ENCODE peak calls at places on chromosomes 13 and 19, in six cellular contexts. A, Z, M, G, X and B are unnamed samples.
A peak's percentile ranks its signal among the peaks of the same experiment; 100 is the strongest.

GRCh38 chr19:35718345-35719041 is 690 bp downstream of the KMT2B start:
- DNase-seq in M (no peak), X (peak; percentile 10), G (peak; percentile 79), A (peak; percentile 56), Z (peak; percentile 73), B (no peak)

GRCh38 chr13:59750860-59751259 is 412.9 kb downstream of the DIAPH3 start:
- DNase-seq in Z (no peak), A (no peak), G (peak; percentile 60), X (peak; percentile 21), M (no peak), B (no peak)

GRCh38 chr19:41230067-41230857 is 11.2 kb downstream of the AXL start:
- DNase-seq in G (no peak), Z (no peak), X (no peak), M (no peak), A (no peak), B (no peak)

GRCh38 chr13:97295279-97296182 is 73.4 kb downstream of the MBNL2 start:
- DNase-seq in A (no peak), Z (no peak), X (peak; percentile 95), M (no peak), G (no peak), B (no peak)

GRCh38 chr13:91369432-91369831 is 21.9 kb downstream of the MIR17HG start:
- DNase-seq in A (no peak), M (no peak), X (no peak), Z (no peak), G (no peak), B (no peak)

GRCh38 chr19:17836530-17836929 is 11.3 kb downstream of the JAK3 start:
- DNase-seq in M (no peak), Z (no peak), G (no peak), A (no peak), X (no peak), B (no peak)

GRCh38 chr13:54387607-54388006 is 1359.0 kb downstream of the OLFM4 start:
- DNase-seq in M (no peak), Z (no peak), A (no peak), G (peak; percentile 24), X (no peak), B (no peak)

GRCh38 chr13:59531571-59532091 is 632.1 kb downstream of the DIAPH3 start:
- DNase-seq in G (peak; percentile 30), X (peak; percentile 65), M (no peak), A (peak; percentile 87), Z (peak; percentile 63), B (peak; percentile 83)

GRCh38 chr13:88717946-88718345 is 1046.8 kb downstream of the SLITRK5 start:
- DNase-seq in M (no peak), G (no peak), X (no peak), Z (no peak), A (no peak), B (no peak)

GRCh38 chr13:20182231-20182846 is 10.4 kb downstream of the GJB2 start:
- DNase-seq in M (no peak), Z (no peak), G (peak; percentile 89), A (peak; percentile 45), X (peak; percentile 70), B (peak; percentile 76)

GRCh38 chr13:27012482-27013197 is 159.0 kb downstream of the USP12 start:
- DNase-seq in M (no peak), X (peak; percentile 89), G (no peak), A (no peak), Z (no peak), B (no peak)

GRCh38 chr13:50576156-50576555 is 267.3 kb downstream of the DLEU7 start:
- DNase-seq in X (no peak), G (no peak), Z (no peak), A (no peak), M (no peak), B (no peak)

GRCh38 chr19:6766357-6767080 is 716 bp downstream of the SH2D3A start:
- DNase-seq in Z (no peak), G (peak; percentile 24), X (peak; percentile 59), M (no peak), A (no peak), B (no peak)

GRCh38 chr19:53993448-53993847 is 2.0 kb downstream of the CACNG6 start:
- DNase-seq in M (no peak), G (no peak), X (no peak), A (no peak), Z (no peak), B (no peak)

GRCh38 chr19:44055870-44056269 is 4.0 kb downstream of the ZNF223 start:
- DNase-seq in G (peak; percentile 26), Z (no peak), X (no peak), M (no peak), A (no peak), B (no peak)

GRCh38 chr13:24035411-24035810 is 125.1 kb upstream of the SPATA13 start:
- DNase-seq in G (no peak), Z (no peak), M (no peak), A (no peak), X (no peak), B (no peak)

GRCh38 chr19:57171551-57172081 is 4.3 kb upstream of the DUXA start:
- DNase-seq in X (no peak), Z (peak; percentile 62), A (peak; percentile 56), M (peak; percentile 30), G (peak; percentile 89), B (no peak)

GRCh38 chr13:98333481-98333880 is 156.4 kb upstream of the RNF113B start:
- DNase-seq in A (no peak), M (no peak), Z (no peak), G (no peak), X (no peak), B (no peak)

GRCh38 chr13:113856716-113857065 is 7.2 kb downstream of the GAS6 start:
- DNase-seq in G (peak; percentile 51), Z (peak; percentile 46), A (peak; percentile 39), M (no peak), X (no peak), B (no peak)

GRCh38 chr19:50377051-50377441 is 789 bp downstream of the NR1H2 start:
- DNase-seq in M (peak; percentile 55), A (no peak), Z (peak; percentile 75), G (peak; percentile 89), X (peak; percentile 19), B (no peak)

DNA sequence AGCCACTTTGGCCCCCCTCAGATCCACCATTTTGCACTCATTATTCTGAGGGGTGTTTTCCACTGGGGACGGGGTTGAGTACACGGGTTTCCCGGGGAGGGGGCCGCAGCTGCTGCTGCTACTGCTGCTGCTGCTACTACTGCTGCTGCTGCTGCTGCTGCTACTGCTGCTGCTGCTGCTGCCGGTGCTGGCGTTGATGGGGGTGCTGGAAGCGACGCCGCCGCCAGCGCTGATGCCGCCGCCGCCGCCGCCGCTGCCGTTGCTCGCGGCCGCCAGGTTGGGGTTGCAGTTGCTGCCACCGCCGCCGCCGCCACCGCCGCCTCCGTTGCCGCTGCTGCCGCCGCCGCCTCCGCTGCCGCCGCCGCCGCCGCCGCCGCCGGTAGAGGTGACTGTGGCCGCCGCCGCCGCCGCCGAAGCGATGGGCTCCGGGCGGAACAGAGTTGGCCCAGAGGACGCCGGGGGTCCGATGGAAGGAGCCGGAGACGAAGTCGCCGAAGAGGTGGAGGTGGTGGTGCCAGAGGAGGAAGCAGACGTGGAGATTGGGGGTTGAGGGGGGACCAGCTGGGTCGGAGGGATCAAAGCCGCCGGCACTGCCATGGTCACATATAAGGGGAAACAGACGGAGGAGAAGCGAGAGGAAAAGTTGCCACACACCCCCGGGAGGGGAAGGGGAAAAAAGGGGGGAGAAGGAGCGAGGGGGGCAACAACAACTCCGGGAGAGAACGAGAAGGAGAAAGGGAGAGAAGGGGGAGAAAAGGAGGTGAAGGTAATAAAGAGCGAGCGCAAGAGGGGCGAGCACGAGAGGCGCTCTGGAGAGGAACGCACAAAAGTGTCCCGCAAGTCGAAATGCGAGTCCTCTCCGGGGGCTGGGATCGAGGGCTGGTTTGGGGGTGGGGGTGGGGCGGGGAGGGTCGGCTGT is 572 bp downstream of the DACH1 start:
- DNase-seq in A (peak; percentile 25), G (peak; percentile 42), Z (peak; percentile 37), X (no peak), M (no peak), B (no peak)
- H3K4me3 ChIP-seq in A (peak overlapping the region; percentile 80), G (peak overlapping the region; percentile 67), Z (peak overlapping the region; percentile 43), X (peak overlapping the region; percentile 27), M (no peak overlapping the region), B (peak overlapping the region; percentile 46)

GRCh38 chr13:107124730-107125129 is 556.8 kb upstream of the ARGLU1 start:
- DNase-seq in G (no peak), Z (no peak), A (no peak), M (no peak), X (no peak), B (no peak)

GRCh38 chr13:107121793-107122192 is 553.9 kb upstream of the ARGLU1 start:
- DNase-seq in Z (no peak), X (no peak), A (no peak), G (no peak), M (no peak), B (no peak)

GRCh38 chr13:107124129-107124718 is 556.3 kb upstream of the ARGLU1 start:
- DNase-seq in Z (no peak), A (no peak), G (no peak), M (no peak), X (peak; percentile 17), B (no peak)

GRCh38 chr13:107117327-107118012 is 549.5 kb upstream of the ARGLU1 start:
- DNase-seq in M (no peak), Z (no peak), G (no peak), A (no peak), X (no peak), B (no peak)

GRCh38 chr13:107119989-107120881 is 552.3 kb upstream of the ARGLU1 start:
- DNase-seq in Z (no peak), X (peak; percentile 40), A (no peak), G (no peak), M (no peak), B (no peak)
- H3K4me3 ChIP-seq in Z (no peak overlapping the region), X (no peak overlapping the region), A (no peak overlapping the region), G (no peak overlapping the region), M (no peak overlapping the region), B (no peak overlapping the region)

DNA sequence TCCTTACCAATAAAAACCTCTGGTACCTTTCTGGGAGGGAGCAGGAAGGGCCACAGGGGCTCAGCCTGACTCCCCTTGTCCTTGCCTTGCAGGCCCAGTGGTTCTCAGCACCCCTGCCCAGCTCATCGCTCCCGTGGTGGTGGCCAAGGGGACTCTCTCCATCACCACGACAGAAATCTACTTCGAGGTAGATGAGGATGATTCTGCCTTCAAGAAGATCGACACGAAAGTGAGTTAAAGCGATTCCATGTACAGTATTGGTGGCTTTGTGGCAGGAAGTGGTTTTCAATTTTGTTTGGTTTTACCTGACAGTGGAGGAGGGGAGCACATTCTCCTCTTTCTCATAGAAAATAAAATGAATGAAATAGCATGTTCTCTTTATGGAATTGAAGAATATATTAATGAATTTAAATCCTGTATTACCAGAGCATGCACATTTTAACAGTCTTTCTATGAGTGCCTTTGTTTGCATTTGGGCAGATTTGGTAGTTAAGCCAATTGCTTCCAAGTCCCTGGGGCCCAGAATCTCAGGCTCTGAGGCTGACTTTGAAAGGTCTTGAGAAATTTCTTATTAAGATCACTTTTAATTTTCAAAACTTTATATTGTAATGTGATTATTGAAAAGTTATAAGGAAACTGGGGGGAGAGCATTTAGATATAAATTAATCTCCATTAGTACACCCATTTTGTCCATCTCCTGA is 4.0 kb downstream of the MAB21L1 start:
- DNase-seq in X (no peak), G (peak; percentile 23), A (no peak), M (no peak), Z (no peak), B (peak; percentile 32)
- H3K4me3 ChIP-seq in X (no peak overlapping the region), G (no peak overlapping the region), A (no peak overlapping the region), M (no peak overlapping the region), Z (no peak overlapping the region), B (no peak overlapping the region)

DNA sequence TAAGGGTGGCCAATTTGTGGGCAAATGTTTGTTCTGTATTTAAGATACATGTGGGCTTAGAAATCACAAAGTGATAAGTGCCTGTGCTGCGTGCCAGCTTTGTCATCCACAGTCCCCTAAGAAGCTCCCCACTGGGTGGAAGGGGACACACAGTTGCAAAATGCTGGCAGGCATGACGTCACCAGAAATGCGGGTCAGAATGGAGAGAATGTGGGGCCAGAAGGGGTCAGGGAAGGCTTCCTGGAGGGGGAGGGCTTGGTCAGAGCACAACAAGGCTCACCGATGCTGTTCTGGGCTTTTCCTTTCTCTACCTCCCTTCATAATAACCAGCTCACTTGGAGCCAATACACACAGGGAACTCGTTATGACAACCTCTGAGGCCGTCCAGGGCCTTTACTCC is 207.3 kb downstream of the URI1 start:
- DNase-seq in Z (no peak), G (no peak), M (no peak), X (no peak), A (no peak), B (no peak)
- H3K4me3 ChIP-seq in Z (no peak overlapping the region), G (no peak overlapping the region), M (no peak overlapping the region), X (no peak overlapping the region), A (no peak overlapping the region), B (no peak overlapping the region)